ENCODE peak calls at places on chromosomes 11 and 22, in ten cellular contexts. Y is kidney; H is adipocyte; A is CD4-positive, CD25-positive, alpha-beta regulatory T cell; S is lung; Z is mucosa of descending colon; N is adrenal gland; G is cardiac muscle cell; J is IMR-90; P is ascending aorta. X is an unnamed sample. For H3K4me1, the result is how much of the 10 kb centered on the place peaks cover.

GRCh38 chr11:114064216-114064615 is 4.7 kb downstream of the ZBTB16 start:
- DNase-seq in Y (no peak), H (no peak), A (no peak), S (no peak), Z (no peak), N (no peak), G (no peak), J (no peak), P (no peak), X (no peak)

GRCh38 chr11:27387362-27387761 is 24.3 kb upstream of the CCDC34 start:
- DNase-seq in Y (no peak), H (no peak), A (no peak), S (no peak), Z (no peak), N (no peak), G (no peak), J (no peak), P (no peak), X (no peak)

GRCh38 chr11:96204721-96205459 is 138.1 kb downstream of the MAML2 start:
- DNase-seq in Y (no peak), H (no peak), A (peak), S (no peak), Z (no peak), N (no peak), G (no peak), J (no peak), P (no peak), X (no peak)

GRCh38 chr11:33063326-33063775 is 24.0 kb downstream of the TCP11L1 start:
- DNase-seq in Y (no peak), H (peak), A (peak), S (no peak), Z (no peak), N (no peak), G (no peak), J (peak), P (no peak), X (no peak)

GRCh38 chr11:3942160-3942955 is 86.9 kb downstream of the STIM1 start:
- DNase-seq in Y (no peak), H (no peak), A (peak), S (no peak), Z (no peak), N (no peak), G (no peak), J (no peak), P (no peak), X (no peak)

GRCh38 chr22:37079668-37080171 is 28.2 kb downstream of the KCTD17 start:
- DNase-seq in Y (no peak), H (peak), A (peak), S (no peak), Z (peak), N (no peak), G (no peak), J (peak), P (no peak), X (no peak)

GRCh38 chr11:120773501-120774031 is 250.3 kb upstream of the TBCEL start:
- DNase-seq in Y (no peak), H (no peak), A (no peak), S (no peak), Z (peak), N (no peak), G (no peak), J (no peak), P (no peak), X (no peak)

GRCh38 chr22:33971561-33971961 is 51.3 kb upstream of the LARGE1 start:
- DNase-seq in Y (no peak), H (no peak), A (no peak), S (no peak), Z (no peak), N (no peak), G (no peak), J (no peak), P (no peak), X (no peak)

GRCh38 chr22:18032455-18033101 is 8.2 kb upstream of the MICAL3 start:
- DNase-seq in Y (no peak), H (peak), A (no peak), S (no peak), Z (no peak), N (no peak), G (no peak), J (peak), P (no peak), X (no peak)

GRCh38 chr22:49214976-49215375 is 612.7 kb downstream of the BRD1 start:
- DNase-seq in Y (peak), H (no peak), A (no peak), S (no peak), Z (no peak), N (no peak), G (no peak), J (no peak), P (peak), X (peak)

GRCh38 chr11:1831338-1832180 is 3.2 kb upstream of the SYT8 start:
- DNase-seq in Y (peak), H (no peak), A (no peak), S (no peak), Z (no peak), N (no peak), G (no peak), J (no peak), P (peak), X (no peak)
- H3K4me1 ChIP-seq in Y (under half), H (under half), A (under half), S (under half), Z (under half), N (under half), G (under half), J (under half), P (under half), X (under half)

GRCh38 chr11:60477035-60477445 is 15.5 kb upstream of the MS4A12 start:
- DNase-seq in Y (no peak), H (no peak), A (no peak), S (no peak), Z (no peak), N (no peak), G (no peak), J (no peak), P (no peak), X (no peak)

GRCh38 chr11:60485987-60486386 is 6.6 kb upstream of the MS4A12 start:
- DNase-seq in Y (no peak), H (no peak), A (peak), S (peak), Z (peak), N (no peak), G (peak), J (no peak), P (no peak), X (no peak)

GRCh38 chr11:60482361-60482760 is 10.2 kb upstream of the MS4A12 start:
- DNase-seq in Y (no peak), H (no peak), A (peak), S (no peak), Z (no peak), N (no peak), G (no peak), J (no peak), P (no peak), X (no peak)
- H3K4me1 ChIP-seq in Y (under half), H (under half), A (under half), S (under half), Z (under half), N (under half), G (under half), J (under half), P (under half), X (under half)

DNA sequence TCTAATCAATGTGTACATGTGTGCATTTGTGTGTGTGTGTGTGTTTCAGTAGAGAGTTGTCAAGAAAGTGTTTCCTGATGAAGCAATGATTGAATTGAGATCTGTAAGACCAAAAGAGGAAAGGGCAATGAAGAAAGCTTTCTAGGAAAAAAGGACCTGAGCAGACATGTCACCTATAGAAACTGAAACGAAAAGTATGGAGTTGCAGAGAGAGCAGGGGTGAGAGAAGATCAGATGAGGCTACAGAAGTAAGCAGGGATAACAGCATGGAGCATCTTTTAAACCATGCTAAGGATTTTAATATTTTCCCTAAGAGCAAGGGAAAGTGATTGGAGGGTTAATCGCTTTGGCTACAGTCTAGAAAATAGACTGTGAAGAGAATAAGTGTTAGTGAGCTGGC is 1459.4 kb upstream of the TENM4 start:
- DNase-seq in Y (no peak), H (no peak), A (no peak), S (no peak), Z (no peak), N (no peak), G (no peak), J (no peak), P (no peak), X (no peak)
- H3K4me1 ChIP-seq in Y (under half), H (under half), A (under half), S (under half), Z (under half), N (under half), G (under half), J (under half), P (under half), X (under half)

GRCh38 chr11:31820438-31820818 is 9.3 kb upstream of the PAX6 start:
- DNase-seq in Y (no peak), H (no peak), A (no peak), S (no peak), Z (no peak), N (no peak), G (no peak), J (no peak), P (no peak), X (no peak)

GRCh38 chr11:31821235-31821764 is 10.2 kb upstream of the PAX6 start:
- DNase-seq in Y (no peak), H (no peak), A (no peak), S (no peak), Z (no peak), N (no peak), G (no peak), J (no peak), P (no peak), X (no peak)

GRCh38 chr11:31818874-31819331 is 7.8 kb upstream of the PAX6 start:
- DNase-seq in Y (peak), H (no peak), A (no peak), S (no peak), Z (no peak), N (no peak), G (no peak), J (no peak), P (no peak), X (no peak)

GRCh38 chr11:31817621-31818493 is 6.7 kb upstream of the PAX6 start:
- DNase-seq in Y (peak), H (no peak), A (no peak), S (no peak), Z (peak), N (no peak), G (no peak), J (no peak), P (no peak), X (no peak)

GRCh38 chr11:31819533-31820437 is 8.7 kb upstream of the PAX6 start:
- DNase-seq in Y (peak), H (no peak), A (no peak), S (no peak), Z (no peak), N (no peak), G (no peak), J (no peak), P (no peak), X (no peak)
- H3K4me1 ChIP-seq in Y (under half), H (under half), A (under half), S (under half), Z (under half), N (under half), G (under half), J (under half), P (under half), X (under half)

GRCh38 chr11:88399171-88399570 is 61.6 kb upstream of the CTSC start:
- DNase-seq in Y (no peak), H (no peak), A (no peak), S (no peak), Z (no peak), N (no peak), G (no peak), J (no peak), P (no peak), X (no peak)
- H3K4me1 ChIP-seq in Y (under half), H (under half), A (under half), S (under half), Z (under half), N (under half), G (under half), J (under half), P (under half), X (under half)

GRCh38 chr11:126547161-126547560 is 191.7 kb downstream of the ST3GAL4 start:
- DNase-seq in Y (no peak), H (peak), A (no peak), S (no peak), Z (no peak), N (no peak), G (no peak), J (peak), P (no peak), X (no peak)
- H3K4me1 ChIP-seq in Y (under half), H (under half), A (under half), S (under half), Z (under half), N (under half), G (under half), J (under half), P (under half), X (under half)